ENCODE peak calls at places on chromosome 2, in four cellular contexts. A is OCI-LY7; E is activated naive CD4-positive, alpha-beta T cell; Y is T-helper 17 cell. C is an unnamed sample.

GRCh38 chr2:232525796-232526195 is at the start of gene CHRND:
- DNase-seq in E (no peak), A (no peak), Y (no peak), C (peak)

GRCh38 chr2:152236191-152236925 is 60.8 kb upstream of the STAM2 start:
- DNase-seq in E (no peak), A (no peak), Y (no peak), C (no peak)

GRCh38 chr2:20382965-20383800 is 32.5 kb upstream of the PUM2 start:
- DNase-seq in A (no peak), Y (no peak), E (no peak), C (no peak)

GRCh38 chr2:133177196-133177595 is 391.1 kb downstream of the NCKAP5 start:
- DNase-seq in E (no peak), Y (no peak), A (no peak), C (no peak)

GRCh38 chr2:49248506-49248905 is 94.2 kb upstream of the FSHR start:
- DNase-seq in Y (no peak), A (no peak), E (no peak), C (peak)

GRCh38 chr2:109162999-109163398 is 34.0 kb downstream of the SH3RF3 start:
- DNase-seq in Y (no peak), E (no peak), A (no peak), C (no peak)

GRCh38 chr2:169623224-169623623 is 39.1 kb downstream of the PPIG start:
- DNase-seq in Y (no peak), A (no peak), E (no peak), C (no peak)

GRCh38 chr2:86747708-86748627 is 27.9 kb downstream of the RMND5A start:
- DNase-seq in E (no peak), Y (no peak), A (peak), C (no peak)

C was measured in left lung.